ENCODE peak calls at places on chromosomes 11 and 22, in six cellular contexts. One of them, this sample, is unnamed.

GRCh38 chr11:105139669-105140068 is at the start of gene CARD18:
- DNase-seq in cardiac muscle cell: no peak
- DNase-seq in nephron progenitor cell: no peak
- DNase-seq in spleen: no peak
- DNase-seq in fibroblast of mammary gland: no peak
- DNase-seq in SK-N-SH: no peak
- DNase-seq in this sample: no peak

GRCh38 chr11:32231909-32232493 is 141.1 kb downstream of the RCN1 start:
- DNase-seq in cardiac muscle cell: peak
- DNase-seq in nephron progenitor cell: peak
- DNase-seq in spleen: no peak
- DNase-seq in fibroblast of mammary gland: peak
- DNase-seq in SK-N-SH: peak
- DNase-seq in this sample: no peak

GRCh38 chr22:29992341-29993275 is 87.7 kb upstream of the HORMAD2 start:
- DNase-seq in cardiac muscle cell: no peak
- DNase-seq in nephron progenitor cell: no peak
- DNase-seq in spleen: no peak
- DNase-seq in fibroblast of mammary gland: no peak
- DNase-seq in SK-N-SH: no peak
- DNase-seq in this sample: no peak

GRCh38 chr11:73268671-73269271 is 3.4 kb upstream of the P2RY6 start:
- DNase-seq in cardiac muscle cell: no peak
- DNase-seq in nephron progenitor cell: peak
- DNase-seq in spleen: no peak
- DNase-seq in fibroblast of mammary gland: no peak
- DNase-seq in SK-N-SH: no peak
- DNase-seq in this sample: no peak

GRCh38 chr11:36451045-36451444 is 59.0 kb downstream of the TRAF6 start:
- DNase-seq in cardiac muscle cell: no peak
- DNase-seq in nephron progenitor cell: no peak
- DNase-seq in spleen: no peak
- DNase-seq in fibroblast of mammary gland: no peak
- DNase-seq in SK-N-SH: no peak
- DNase-seq in this sample: no peak

GRCh38 chr11:69039501-69039900 is 9.2 kb upstream of the TPCN2 start:
- DNase-seq in cardiac muscle cell: peak
- DNase-seq in nephron progenitor cell: no peak
- DNase-seq in spleen: no peak
- DNase-seq in fibroblast of mammary gland: no peak
- DNase-seq in SK-N-SH: no peak
- DNase-seq in this sample: no peak

GRCh38 chr22:24845036-24845918 is 39.3 kb downstream of the SGSM1 start:
- DNase-seq in cardiac muscle cell: peak
- DNase-seq in nephron progenitor cell: no peak
- DNase-seq in spleen: peak
- DNase-seq in fibroblast of mammary gland: peak
- DNase-seq in SK-N-SH: no peak
- DNase-seq in this sample: no peak

GRCh38 chr22:47928626-47929025 is 1166.2 kb downstream of the TBC1D22A start:
- DNase-seq in cardiac muscle cell: no peak
- DNase-seq in nephron progenitor cell: no peak
- DNase-seq in spleen: no peak
- DNase-seq in fibroblast of mammary gland: no peak
- DNase-seq in SK-N-SH: no peak
- DNase-seq in this sample: no peak

GRCh38 chr11:126355926-126356897 is 726 bp downstream of the ST3GAL4 start:
- DNase-seq in cardiac muscle cell: no peak
- DNase-seq in nephron progenitor cell: no peak
- DNase-seq in spleen: peak
- DNase-seq in fibroblast of mammary gland: peak
- DNase-seq in SK-N-SH: peak
- DNase-seq in this sample: no peak

GRCh38 chr11:8287297-8288070 is 23.8 kb upstream of the LMO1 start:
- DNase-seq in cardiac muscle cell: no peak
- DNase-seq in nephron progenitor cell: no peak
- DNase-seq in spleen: peak
- DNase-seq in fibroblast of mammary gland: no peak
- DNase-seq in SK-N-SH: no peak
- DNase-seq in this sample: no peak

GRCh38 chr11:27910186-27910941 is 197.6 kb downstream of the KIF18A start:
- DNase-seq in cardiac muscle cell: peak
- DNase-seq in nephron progenitor cell: no peak
- DNase-seq in spleen: no peak
- DNase-seq in fibroblast of mammary gland: peak
- DNase-seq in SK-N-SH: no peak
- DNase-seq in this sample: no peak

GRCh38 chr11:60985991-60986915 is 14.8 kb downstream of the CD6 start:
- DNase-seq in cardiac muscle cell: peak
- DNase-seq in nephron progenitor cell: no peak
- DNase-seq in spleen: peak
- DNase-seq in fibroblast of mammary gland: peak
- DNase-seq in SK-N-SH: no peak
- DNase-seq in this sample: no peak

GRCh38 chr11:111305871-111306270 is 7.5 kb downstream of the POU2AF3 start:
- DNase-seq in cardiac muscle cell: no peak
- DNase-seq in nephron progenitor cell: no peak
- DNase-seq in spleen: no peak
- DNase-seq in fibroblast of mammary gland: no peak
- DNase-seq in SK-N-SH: no peak
- DNase-seq in this sample: no peak

GRCh38 chr11:70397983-70398833 is at the start of gene CTTN:
- DNase-seq in cardiac muscle cell: peak
- DNase-seq in nephron progenitor cell: peak
- DNase-seq in spleen: peak
- DNase-seq in fibroblast of mammary gland: peak
- DNase-seq in SK-N-SH: peak
- DNase-seq in this sample: peak

GRCh38 chr22:35795476-35795875 is 77.8 kb downstream of the APOL5 start:
- DNase-seq in cardiac muscle cell: no peak
- DNase-seq in nephron progenitor cell: no peak
- DNase-seq in spleen: no peak
- DNase-seq in fibroblast of mammary gland: no peak
- DNase-seq in SK-N-SH: no peak
- DNase-seq in this sample: no peak

GRCh38 chr11:3153291-3153861 is 11.7 kb downstream of the OSBPL5 start:
- DNase-seq in cardiac muscle cell: peak
- DNase-seq in nephron progenitor cell: no peak
- DNase-seq in spleen: peak
- DNase-seq in fibroblast of mammary gland: peak
- DNase-seq in SK-N-SH: no peak
- DNase-seq in this sample: no peak

GRCh38 chr11:122743949-122744876 is 88.7 kb downstream of the UBASH3B start:
- DNase-seq in cardiac muscle cell: no peak
- DNase-seq in nephron progenitor cell: no peak
- DNase-seq in spleen: peak
- DNase-seq in fibroblast of mammary gland: no peak
- DNase-seq in SK-N-SH: no peak
- DNase-seq in this sample: no peak

GRCh38 chr22:44917372-44918165 is 92.2 kb downstream of the PHF21B start:
- DNase-seq in cardiac muscle cell: no peak
- DNase-seq in nephron progenitor cell: no peak
- DNase-seq in spleen: peak
- DNase-seq in fibroblast of mammary gland: no peak
- DNase-seq in SK-N-SH: no peak
- DNase-seq in this sample: no peak

GRCh38 chr11:72232260-72233055 is 7.9 kb downstream of the INPPL1 start:
- DNase-seq in cardiac muscle cell: no peak
- DNase-seq in nephron progenitor cell: no peak
- DNase-seq in spleen: peak
- DNase-seq in fibroblast of mammary gland: no peak
- DNase-seq in SK-N-SH: no peak
- DNase-seq in this sample: no peak

GRCh38 chr11:130124096-130124495 is 35.5 kb upstream of the ST14 start:
- DNase-seq in cardiac muscle cell: peak
- DNase-seq in nephron progenitor cell: no peak
- DNase-seq in spleen: peak
- DNase-seq in fibroblast of mammary gland: peak
- DNase-seq in SK-N-SH: no peak
- DNase-seq in this sample: peak

GRCh38 chr11:103935219-103935618 is 101.2 kb upstream of the DDI1 start:
- DNase-seq in cardiac muscle cell: no peak
- DNase-seq in nephron progenitor cell: no peak
- DNase-seq in spleen: no peak
- DNase-seq in fibroblast of mammary gland: no peak
- DNase-seq in SK-N-SH: no peak
- DNase-seq in this sample: no peak

GRCh38 chr11:126159719-126160344 is 51.6 kb downstream of the RPUSD4 start:
- DNase-seq in cardiac muscle cell: no peak
- DNase-seq in nephron progenitor cell: peak
- DNase-seq in spleen: peak
- DNase-seq in fibroblast of mammary gland: no peak
- DNase-seq in SK-N-SH: no peak
- DNase-seq in this sample: no peak

GRCh38 chr11:78560826-78561484 is 13.7 kb downstream of the NARS2 start:
- DNase-seq in cardiac muscle cell: peak
- DNase-seq in nephron progenitor cell: no peak
- DNase-seq in spleen: no peak
- DNase-seq in fibroblast of mammary gland: peak
- DNase-seq in SK-N-SH: no peak
- DNase-seq in this sample: no peak

GRCh38 chr11:111077938-111078337 is 167.6 kb upstream of the POU2AF2 start:
- DNase-seq in cardiac muscle cell: no peak
- DNase-seq in nephron progenitor cell: no peak
- DNase-seq in spleen: no peak
- DNase-seq in fibroblast of mammary gland: no peak
- DNase-seq in SK-N-SH: no peak
- DNase-seq in this sample: no peak

GRCh38 chr11:6578134-6578533 is 25.3 kb downstream of the RRP8 start:
- DNase-seq in cardiac muscle cell: no peak
- DNase-seq in nephron progenitor cell: no peak
- DNase-seq in spleen: no peak
- DNase-seq in fibroblast of mammary gland: no peak
- DNase-seq in SK-N-SH: no peak
- DNase-seq in this sample: no peak

GRCh38 chr22:43341565-43341964 is 1.6 kb downstream of the SCUBE1 start:
- DNase-seq in cardiac muscle cell: no peak
- DNase-seq in nephron progenitor cell: no peak
- DNase-seq in spleen: no peak
- DNase-seq in fibroblast of mammary gland: no peak
- DNase-seq in SK-N-SH: no peak
- DNase-seq in this sample: no peak

GRCh38 chr22:44906248-44906936 is 103.4 kb downstream of the PHF21B start:
- DNase-seq in cardiac muscle cell: no peak
- DNase-seq in nephron progenitor cell: no peak
- DNase-seq in spleen: peak
- DNase-seq in fibroblast of mammary gland: no peak
- DNase-seq in SK-N-SH: no peak
- DNase-seq in this sample: no peak

GRCh38 chr22:41857160-41857859 is 24.4 kb downstream of the SREBF2 start:
- DNase-seq in cardiac muscle cell: peak
- DNase-seq in nephron progenitor cell: peak
- DNase-seq in spleen: no peak
- DNase-seq in fibroblast of mammary gland: peak
- DNase-seq in SK-N-SH: peak
- DNase-seq in this sample: no peak

GRCh38 chr11:118915396-118915795 is 10.3 kb downstream of the BCL9L start:
- DNase-seq in cardiac muscle cell: no peak
- DNase-seq in nephron progenitor cell: no peak
- DNase-seq in spleen: no peak
- DNase-seq in fibroblast of mammary gland: no peak
- DNase-seq in SK-N-SH: no peak
- DNase-seq in this sample: no peak

GRCh38 chr11:128886401-128887119 is 4.6 kb upstream of the KCNJ5 start:
- DNase-seq in cardiac muscle cell: no peak
- DNase-seq in nephron progenitor cell: peak
- DNase-seq in spleen: no peak
- DNase-seq in fibroblast of mammary gland: no peak
- DNase-seq in SK-N-SH: peak
- DNase-seq in this sample: no peak
- TF ChIP-seq CTCF in cardiac muscle cell: peak
- TF ChIP-seq CTCF in nephron progenitor cell: peak
- TF ChIP-seq CTCF in spleen: no peak
- TF ChIP-seq CTCF in fibroblast of mammary gland: no peak
- TF ChIP-seq CTCF in SK-N-SH: peak
- TF ChIP-seq CTCF in this sample: no peak

DNA sequence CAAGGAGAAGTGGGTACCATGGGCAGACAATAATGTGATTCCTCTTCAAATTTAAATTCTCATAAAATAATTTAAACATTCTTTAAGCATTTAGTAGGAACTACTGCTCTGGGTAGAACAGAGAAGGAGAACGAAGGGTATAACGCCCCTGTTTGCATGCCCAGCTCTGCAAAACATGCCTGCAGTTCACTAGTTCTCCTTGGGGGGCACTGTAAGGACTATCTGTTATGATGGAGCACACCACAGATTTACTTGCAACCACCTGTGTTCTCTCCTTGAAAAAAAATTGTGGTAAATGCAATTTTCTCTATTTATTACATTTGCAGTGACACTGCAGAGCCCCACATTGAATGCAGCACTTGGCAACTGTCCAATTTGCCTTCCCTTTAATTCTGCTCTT is 100.3 kb downstream of the GUCY1A2 start:
- DNase-seq in cardiac muscle cell: peak
- DNase-seq in nephron progenitor cell: peak
- DNase-seq in spleen: no peak
- DNase-seq in fibroblast of mammary gland: peak
- DNase-seq in SK-N-SH: peak
- DNase-seq in this sample: no peak
- TF ChIP-seq CTCF in cardiac muscle cell: peak
- TF ChIP-seq CTCF in nephron progenitor cell: peak
- TF ChIP-seq CTCF in spleen: no peak
- TF ChIP-seq CTCF in fibroblast of mammary gland: peak
- TF ChIP-seq CTCF in SK-N-SH: peak
- TF ChIP-seq CTCF in this sample: no peak

GRCh38 chr11:112481431-112481830 is 220.8 kb upstream of the PLET1 start:
- DNase-seq in cardiac muscle cell: no peak
- DNase-seq in nephron progenitor cell: no peak
- DNase-seq in spleen: no peak
- DNase-seq in fibroblast of mammary gland: no peak
- DNase-seq in SK-N-SH: no peak
- DNase-seq in this sample: no peak

GRCh38 chr11:112481893-112482292 is 221.2 kb upstream of the PLET1 start:
- DNase-seq in cardiac muscle cell: no peak
- DNase-seq in nephron progenitor cell: no peak
- DNase-seq in spleen: no peak
- DNase-seq in fibroblast of mammary gland: no peak
- DNase-seq in SK-N-SH: peak
- DNase-seq in this sample: no peak

DNA sequence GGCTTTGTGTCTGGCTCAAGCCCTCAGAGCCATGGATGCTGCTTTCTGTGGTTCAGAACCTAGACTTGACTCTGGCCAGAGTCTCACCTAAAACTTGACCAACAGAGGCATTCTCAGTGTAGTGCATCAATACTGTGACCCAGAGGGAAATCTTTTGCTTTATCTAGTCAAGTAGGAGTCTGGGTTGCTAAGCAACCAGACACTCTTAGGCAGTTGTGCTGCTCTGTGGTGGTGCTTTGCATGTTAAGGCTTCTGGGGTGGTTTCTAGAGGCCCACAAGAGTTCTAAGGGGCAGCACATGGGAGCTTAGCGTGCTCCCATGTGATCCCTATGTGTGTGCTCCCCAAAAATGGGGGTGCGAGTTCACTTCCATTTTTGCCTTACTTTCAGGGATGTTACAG is 224.6 kb upstream of the PLET1 start:
- DNase-seq in cardiac muscle cell: no peak
- DNase-seq in nephron progenitor cell: no peak
- DNase-seq in spleen: no peak
- DNase-seq in fibroblast of mammary gland: no peak
- DNase-seq in SK-N-SH: no peak
- DNase-seq in this sample: no peak
- TF ChIP-seq CTCF in cardiac muscle cell: no peak
- TF ChIP-seq CTCF in nephron progenitor cell: no peak
- TF ChIP-seq CTCF in spleen: no peak
- TF ChIP-seq CTCF in fibroblast of mammary gland: no peak
- TF ChIP-seq CTCF in SK-N-SH: no peak
- TF ChIP-seq CTCF in this sample: no peak

GRCh38 chr22:46635756-46636155 is 15.6 kb downstream of the GRAMD4 start:
- DNase-seq in cardiac muscle cell: no peak
- DNase-seq in nephron progenitor cell: peak
- DNase-seq in spleen: no peak
- DNase-seq in fibroblast of mammary gland: no peak
- DNase-seq in SK-N-SH: no peak
- DNase-seq in this sample: no peak
- TF ChIP-seq CTCF in cardiac muscle cell: no peak
- TF ChIP-seq CTCF in nephron progenitor cell: no peak
- TF ChIP-seq CTCF in spleen: no peak
- TF ChIP-seq CTCF in fibroblast of mammary gland: no peak
- TF ChIP-seq CTCF in SK-N-SH: no peak
- TF ChIP-seq CTCF in this sample: no peak